ENCODE peak calls at places on chromosomes 1 and 21, in four cellular contexts. N, F, H and C are unnamed samples.

GRCh38 chr1:205129447-205130029 is 7.8 kb upstream of the RBBP5 start:
- DNase-seq in N (no peak), F (no peak), H (no peak), C (no peak)

GRCh38 chr1:1756661-1757421 is 21.4 kb downstream of the NADK start:
- DNase-seq in N (no peak), F (no peak), H (no peak), C (no peak)

GRCh38 chr1:154944422-154945159 is 8.1 kb upstream of the PMVK start:
- DNase-seq in N (no peak), F (no peak), H (no peak), C (no peak)

GRCh38 chr1:241079018-241079417 is 278.0 kb downstream of the RGS7 start:
- DNase-seq in N (no peak), F (no peak), H (no peak), C (no peak)

GRCh38 chr1:64082459-64082858 is 121.0 kb upstream of the UBE2U start:
- DNase-seq in N (no peak), F (peak), H (no peak), C (no peak)

GRCh38 chr1:85090225-85090624 is 41.9 kb upstream of the MCOLN3 start:
- DNase-seq in N (no peak), F (no peak), H (no peak), C (no peak)

GRCh38 chr1:116504308-116505156 is 66.3 kb downstream of the CD58 start:
- DNase-seq in N (peak), F (no peak), H (peak), C (no peak)

GRCh38 chr1:33378976-33379375 is 51.9 kb downstream of the PHC2 start:
- DNase-seq in N (no peak), F (no peak), H (no peak), C (no peak)

GRCh38 chr1:46087891-46088290 is 44.5 kb downstream of the PIK3R3 start:
- DNase-seq in N (no peak), F (no peak), H (no peak), C (no peak)

GRCh38 chr1:180757657-180758056 is 125.8 kb downstream of the XPR1 start:
- DNase-seq in N (no peak), F (no peak), H (no peak), C (no peak)

GRCh38 chr1:13830616-13831280 is 130.8 kb downstream of the PRDM2 start:
- DNase-seq in N (no peak), F (no peak), H (no peak), C (no peak)

GRCh38 chr1:156368889-156369684 is at the start of gene RHBG:
- DNase-seq in N (peak), F (peak), H (no peak), C (no peak)

GRCh38 chr1:7267493-7267892 is 482.2 kb downstream of the CAMTA1 start:
- DNase-seq in N (no peak), F (no peak), H (no peak), C (no peak)

GRCh38 chr1:156926175-156926574 is 5.7 kb downstream of the LRRC71 start:
- DNase-seq in N (peak), F (peak), H (no peak), C (no peak)

GRCh38 chr21:39317134-39318090 is 4.0 kb upstream of the BRWD1 start:
- DNase-seq in N (no peak), F (no peak), H (no peak), C (no peak)

GRCh38 chr1:48061162-48062136 is 64.3 kb upstream of the TRABD2B start:
- DNase-seq in N (peak), F (peak), H (no peak), C (peak)

GRCh38 chr1:219298581-219299148 is 125.0 kb downstream of the LYPLAL1 start:
- DNase-seq in N (no peak), F (no peak), H (no peak), C (no peak)

GRCh38 chr1:95916616-95917015 is 682.6 kb downstream of the RWDD3 start:
- DNase-seq in N (no peak), F (peak), H (no peak), C (no peak)